ENCODE peak calls at places on chromosomes 12 and 14, in nine cellular contexts. One of them, this sample, is unnamed.

GRCh38 chr14:104822821-104823615 is 22.1 kb downstream of the ZBTB42 start:
- DNase-seq in activated naive CD4-positive, alpha-beta T cell: no peak
- DNase-seq in spleen: peak
- DNase-seq in AG09319: no peak
- DNase-seq in skeletal muscle cell: no peak
- DNase-seq in T-helper 17 cell: no peak
- DNase-seq in NCI-H526: no peak
- DNase-seq in astrocyte of the hippocampus: no peak
- DNase-seq in stimulated activated CD4-positive, alpha-beta T cell treated with anti-CD3 and anti-CD28 coated beads, Interleukin-12 subunit alpha, Interleukin-12 subunit beta, amount 100 ng/mL, for 48 hours: no peak
- DNase-seq in this sample: no peak

GRCh38 chr12:43428088-43428600 is 123.9 kb downstream of the ADAMTS20 start:
- DNase-seq in activated naive CD4-positive, alpha-beta T cell: no peak
- DNase-seq in spleen: no peak
- DNase-seq in AG09319: no peak
- DNase-seq in skeletal muscle cell: no peak
- DNase-seq in T-helper 17 cell: no peak
- DNase-seq in NCI-H526: no peak
- DNase-seq in astrocyte of the hippocampus: peak
- DNase-seq in stimulated activated CD4-positive, alpha-beta T cell treated with anti-CD3 and anti-CD28 coated beads, Interleukin-12 subunit alpha, Interleukin-12 subunit beta, amount 100 ng/mL, for 48 hours: no peak
- DNase-seq in this sample: no peak

GRCh38 chr12:1310684-1311083 is 283.7 kb downstream of the FBXL14 start:
- DNase-seq in activated naive CD4-positive, alpha-beta T cell: no peak
- DNase-seq in spleen: no peak
- DNase-seq in AG09319: no peak
- DNase-seq in skeletal muscle cell: no peak
- DNase-seq in T-helper 17 cell: no peak
- DNase-seq in NCI-H526: no peak
- DNase-seq in astrocyte of the hippocampus: no peak
- DNase-seq in stimulated activated CD4-positive, alpha-beta T cell treated with anti-CD3 and anti-CD28 coated beads, Interleukin-12 subunit alpha, Interleukin-12 subunit beta, amount 100 ng/mL, for 48 hours: no peak
- DNase-seq in this sample: no peak

GRCh38 chr14:77853919-77854318 is 54.0 kb downstream of the ADCK1 start:
- DNase-seq in activated naive CD4-positive, alpha-beta T cell: no peak
- DNase-seq in spleen: no peak
- DNase-seq in AG09319: no peak
- DNase-seq in skeletal muscle cell: no peak
- DNase-seq in T-helper 17 cell: no peak
- DNase-seq in NCI-H526: no peak
- DNase-seq in astrocyte of the hippocampus: no peak
- DNase-seq in stimulated activated CD4-positive, alpha-beta T cell treated with anti-CD3 and anti-CD28 coated beads, Interleukin-12 subunit alpha, Interleukin-12 subunit beta, amount 100 ng/mL, for 48 hours: no peak
- DNase-seq in this sample: no peak

GRCh38 chr12:28191690-28192089 is 1.4 kb downstream of the CCDC91 start:
- DNase-seq in activated naive CD4-positive, alpha-beta T cell: no peak
- DNase-seq in spleen: no peak
- DNase-seq in AG09319: no peak
- DNase-seq in skeletal muscle cell: no peak
- DNase-seq in T-helper 17 cell: peak
- DNase-seq in NCI-H526: no peak
- DNase-seq in astrocyte of the hippocampus: peak
- DNase-seq in stimulated activated CD4-positive, alpha-beta T cell treated with anti-CD3 and anti-CD28 coated beads, Interleukin-12 subunit alpha, Interleukin-12 subunit beta, amount 100 ng/mL, for 48 hours: no peak
- DNase-seq in this sample: peak

GRCh38 chr12:26822051-26822450 is 10.9 kb downstream of the ITPR2 start:
- DNase-seq in activated naive CD4-positive, alpha-beta T cell: no peak
- DNase-seq in spleen: no peak
- DNase-seq in AG09319: no peak
- DNase-seq in skeletal muscle cell: no peak
- DNase-seq in T-helper 17 cell: no peak
- DNase-seq in NCI-H526: no peak
- DNase-seq in astrocyte of the hippocampus: no peak
- DNase-seq in stimulated activated CD4-positive, alpha-beta T cell treated with anti-CD3 and anti-CD28 coated beads, Interleukin-12 subunit alpha, Interleukin-12 subunit beta, amount 100 ng/mL, for 48 hours: no peak
- DNase-seq in this sample: no peak

GRCh38 chr14:90443161-90444076 is 46.6 kb downstream of the CALM1 start:
- DNase-seq in activated naive CD4-positive, alpha-beta T cell: no peak
- DNase-seq in spleen: peak
- DNase-seq in AG09319: no peak
- DNase-seq in skeletal muscle cell: no peak
- DNase-seq in T-helper 17 cell: no peak
- DNase-seq in NCI-H526: no peak
- DNase-seq in astrocyte of the hippocampus: no peak
- DNase-seq in stimulated activated CD4-positive, alpha-beta T cell treated with anti-CD3 and anti-CD28 coated beads, Interleukin-12 subunit alpha, Interleukin-12 subunit beta, amount 100 ng/mL, for 48 hours: no peak
- DNase-seq in this sample: no peak

GRCh38 chr12:88520436-88520820 is 59.8 kb downstream of the KITLG start:
- DNase-seq in activated naive CD4-positive, alpha-beta T cell: no peak
- DNase-seq in spleen: no peak
- DNase-seq in AG09319: no peak
- DNase-seq in skeletal muscle cell: no peak
- DNase-seq in T-helper 17 cell: no peak
- DNase-seq in NCI-H526: no peak
- DNase-seq in astrocyte of the hippocampus: peak
- DNase-seq in stimulated activated CD4-positive, alpha-beta T cell treated with anti-CD3 and anti-CD28 coated beads, Interleukin-12 subunit alpha, Interleukin-12 subunit beta, amount 100 ng/mL, for 48 hours: no peak
- DNase-seq in this sample: no peak

GRCh38 chr14:95374262-95374997 is 54.7 kb upstream of the CLMN start:
- DNase-seq in activated naive CD4-positive, alpha-beta T cell: no peak
- DNase-seq in spleen: no peak
- DNase-seq in AG09319: no peak
- DNase-seq in skeletal muscle cell: no peak
- DNase-seq in T-helper 17 cell: no peak
- DNase-seq in NCI-H526: no peak
- DNase-seq in astrocyte of the hippocampus: no peak
- DNase-seq in stimulated activated CD4-positive, alpha-beta T cell treated with anti-CD3 and anti-CD28 coated beads, Interleukin-12 subunit alpha, Interleukin-12 subunit beta, amount 100 ng/mL, for 48 hours: no peak
- DNase-seq in this sample: no peak

GRCh38 chr14:46490150-46490769 is 161.3 kb downstream of the RPL10L start:
- DNase-seq in activated naive CD4-positive, alpha-beta T cell: no peak
- DNase-seq in spleen: no peak
- DNase-seq in AG09319: no peak
- DNase-seq in skeletal muscle cell: no peak
- DNase-seq in T-helper 17 cell: no peak
- DNase-seq in NCI-H526: no peak
- DNase-seq in astrocyte of the hippocampus: peak
- DNase-seq in stimulated activated CD4-positive, alpha-beta T cell treated with anti-CD3 and anti-CD28 coated beads, Interleukin-12 subunit alpha, Interleukin-12 subunit beta, amount 100 ng/mL, for 48 hours: no peak
- DNase-seq in this sample: no peak

GRCh38 chr14:91098591-91098990 is 15.3 kb upstream of the DGLUCY start:
- DNase-seq in activated naive CD4-positive, alpha-beta T cell: no peak
- DNase-seq in spleen: no peak
- DNase-seq in AG09319: no peak
- DNase-seq in skeletal muscle cell: no peak
- DNase-seq in T-helper 17 cell: no peak
- DNase-seq in NCI-H526: no peak
- DNase-seq in astrocyte of the hippocampus: no peak
- DNase-seq in stimulated activated CD4-positive, alpha-beta T cell treated with anti-CD3 and anti-CD28 coated beads, Interleukin-12 subunit alpha, Interleukin-12 subunit beta, amount 100 ng/mL, for 48 hours: no peak
- DNase-seq in this sample: no peak

GRCh38 chr12:93612719-93613228 is 40.3 kb downstream of the SOCS2 start:
- DNase-seq in activated naive CD4-positive, alpha-beta T cell: no peak
- DNase-seq in spleen: no peak
- DNase-seq in AG09319: no peak
- DNase-seq in skeletal muscle cell: no peak
- DNase-seq in T-helper 17 cell: no peak
- DNase-seq in NCI-H526: no peak
- DNase-seq in astrocyte of the hippocampus: no peak
- DNase-seq in stimulated activated CD4-positive, alpha-beta T cell treated with anti-CD3 and anti-CD28 coated beads, Interleukin-12 subunit alpha, Interleukin-12 subunit beta, amount 100 ng/mL, for 48 hours: no peak
- DNase-seq in this sample: no peak

GRCh38 chr12:129607293-129607692 is 296.5 kb downstream of the TMEM132D start:
- DNase-seq in activated naive CD4-positive, alpha-beta T cell: no peak
- DNase-seq in spleen: no peak
- DNase-seq in AG09319: no peak
- DNase-seq in skeletal muscle cell: peak
- DNase-seq in T-helper 17 cell: no peak
- DNase-seq in NCI-H526: no peak
- DNase-seq in astrocyte of the hippocampus: peak
- DNase-seq in stimulated activated CD4-positive, alpha-beta T cell treated with anti-CD3 and anti-CD28 coated beads, Interleukin-12 subunit alpha, Interleukin-12 subunit beta, amount 100 ng/mL, for 48 hours: no peak
- DNase-seq in this sample: no peak

GRCh38 chr14:75821828-75822521 is 159.8 kb downstream of the TGFB3 start:
- DNase-seq in activated naive CD4-positive, alpha-beta T cell: no peak
- DNase-seq in spleen: no peak
- DNase-seq in AG09319: no peak
- DNase-seq in skeletal muscle cell: no peak
- DNase-seq in T-helper 17 cell: no peak
- DNase-seq in NCI-H526: no peak
- DNase-seq in astrocyte of the hippocampus: peak
- DNase-seq in stimulated activated CD4-positive, alpha-beta T cell treated with anti-CD3 and anti-CD28 coated beads, Interleukin-12 subunit alpha, Interleukin-12 subunit beta, amount 100 ng/mL, for 48 hours: no peak
- DNase-seq in this sample: no peak

GRCh38 chr14:90693413-90693812 is 122.8 kb downstream of the TTC7B start:
- DNase-seq in activated naive CD4-positive, alpha-beta T cell: no peak
- DNase-seq in spleen: no peak
- DNase-seq in AG09319: no peak
- DNase-seq in skeletal muscle cell: peak
- DNase-seq in T-helper 17 cell: no peak
- DNase-seq in NCI-H526: no peak
- DNase-seq in astrocyte of the hippocampus: no peak
- DNase-seq in stimulated activated CD4-positive, alpha-beta T cell treated with anti-CD3 and anti-CD28 coated beads, Interleukin-12 subunit alpha, Interleukin-12 subunit beta, amount 100 ng/mL, for 48 hours: no peak
- DNase-seq in this sample: no peak